ENCODE peak calls at places on chromosomes 5 and 9, in five cellular contexts. F, Q, K, V and O are unnamed samples.

GRCh38 chr9:124695280-124695890 is 75.7 kb downstream of the NR6A1 start:
- DNase-seq in F (no peak), Q (no peak), K (peak), V (no peak), O (no peak)

GRCh38 chr9:8961186-8961666 is 1161.6 kb upstream of the DMAC1 start:
- DNase-seq in F (peak), Q (no peak), K (no peak), V (no peak), O (no peak)

GRCh38 chr9:106350777-106351176 is 512.2 kb upstream of the ZNF462 start:
- DNase-seq in F (no peak), Q (no peak), K (no peak), V (no peak), O (no peak)

GRCh38 chr5:19488786-19489185 is 499.2 kb downstream of the CDH18 start:
- DNase-seq in F (no peak), Q (no peak), K (no peak), V (no peak), O (no peak)

GRCh38 chr5:147321569-147321968 is 86.7 kb downstream of the STK32A start:
- DNase-seq in F (no peak), Q (no peak), K (no peak), V (no peak), O (no peak)

GRCh38 chr5:65482727-65483473 is 1.2 kb upstream of the ADAMTS6 start:
- DNase-seq in F (no peak), Q (no peak), K (no peak), V (no peak), O (peak)

GRCh38 chr5:158770506-158770905 is 329.2 kb downstream of the EBF1 start:
- DNase-seq in F (peak), Q (no peak), K (no peak), V (no peak), O (peak)

GRCh38 chr5:14265574-14265973 is 122.4 kb downstream of the TRIO start:
- DNase-seq in F (no peak), Q (peak), K (no peak), V (no peak), O (no peak)

GRCh38 chr5:2206244-2207108 is 323.8 kb upstream of the IRX4 start:
- DNase-seq in F (no peak), Q (no peak), K (no peak), V (no peak), O (no peak)

GRCh38 chr5:78647411-78647818 is 1.2 kb downstream of the LHFPL2 start:
- DNase-seq in F (no peak), Q (no peak), K (no peak), V (no peak), O (peak)

GRCh38 chr9:113578877-113579269 is 115.3 kb downstream of the RGS3 start:
- DNase-seq in F (no peak), Q (peak), K (peak), V (peak), O (no peak)

GRCh38 chr5:173310861-173311515 is 17.2 kb downstream of the STC2 start:
- DNase-seq in F (peak), Q (no peak), K (no peak), V (no peak), O (no peak)

GRCh38 chr9:134434896-134435506 is 108.7 kb downstream of the RXRA start:
- DNase-seq in F (peak), Q (peak), K (no peak), V (peak), O (peak)

GRCh38 chr9:89346703-89347102 is 28.4 kb downstream of the SECISBP2 start:
- DNase-seq in F (no peak), Q (no peak), K (no peak), V (no peak), O (no peak)

GRCh38 chr5:35672995-35673394 is 55.3 kb downstream of the SPEF2 start:
- DNase-seq in F (no peak), Q (no peak), K (no peak), V (no peak), O (no peak)

GRCh38 chr5:38323645-38324295 is 65.4 kb downstream of the EGFLAM start:
- DNase-seq in F (peak), Q (no peak), K (no peak), V (no peak), O (no peak)

GRCh38 chr9:116980582-116980981 is 293.5 kb downstream of the TRIM32 start:
- DNase-seq in F (no peak), Q (no peak), K (no peak), V (no peak), O (no peak)

GRCh38 chr5:138354926-138355378 is 2.5 kb downstream of the KDM3B start:
- DNase-seq in F (no peak), Q (peak), K (no peak), V (no peak), O (peak)

GRCh38 chr5:132505641-132506040 is 15.1 kb upstream of the IRF1 start:
- DNase-seq in F (no peak), Q (no peak), K (no peak), V (no peak), O (no peak)

GRCh38 chr9:12923472-12924009 is 148.7 kb downstream of the LURAP1L start:
- DNase-seq in F (peak), Q (peak), K (no peak), V (no peak), O (no peak)

GRCh38 chr5:1563617-1564181 is 39.9 kb upstream of the LPCAT1 start:
- DNase-seq in F (no peak), Q (no peak), K (peak), V (peak), O (no peak)

GRCh38 chr5:85096426-85096825 is 711.7 kb upstream of the EDIL3 start:
- DNase-seq in F (no peak), Q (no peak), K (no peak), V (no peak), O (no peak)

GRCh38 chr9:5436441-5436840 is 1.3 kb downstream of the PLGRKT start:
- DNase-seq in F (no peak), Q (no peak), K (no peak), V (no peak), O (no peak)

GRCh38 chr5:107381189-107381856 is 289.4 kb downstream of the EFNA5 start:
- DNase-seq in F (no peak), Q (no peak), K (peak), V (no peak), O (peak)

GRCh38 chr5:39478851-39479250 is 54.1 kb upstream of the DAB2 start:
- DNase-seq in F (no peak), Q (no peak), K (no peak), V (no peak), O (no peak)

GRCh38 chr5:132055441-132055807 is 5.0 kb upstream of the IL3 start:
- DNase-seq in F (no peak), Q (no peak), K (no peak), V (no peak), O (no peak)

GRCh38 chr5:95791751-95792150 is 30.8 kb downstream of the GLRX start:
- DNase-seq in F (no peak), Q (no peak), K (no peak), V (no peak), O (no peak)

GRCh38 chr5:8825161-8825757 is 720.6 kb downstream of the SEMA5A start:
- DNase-seq in F (no peak), Q (no peak), K (no peak), V (no peak), O (no peak)

GRCh38 chr9:98880311-98881015 is 63.2 kb upstream of the COL15A1 start:
- DNase-seq in F (no peak), Q (no peak), K (no peak), V (no peak), O (no peak)

GRCh38 chr5:150440948-150441812 is 8.4 kb downstream of the RPS14 start:
- DNase-seq in F (no peak), Q (no peak), K (no peak), V (no peak), O (no peak)
- H3K4me3 ChIP-seq in F (no peak), Q (no peak), K (no peak), V (no peak), O (no peak)

DNA sequence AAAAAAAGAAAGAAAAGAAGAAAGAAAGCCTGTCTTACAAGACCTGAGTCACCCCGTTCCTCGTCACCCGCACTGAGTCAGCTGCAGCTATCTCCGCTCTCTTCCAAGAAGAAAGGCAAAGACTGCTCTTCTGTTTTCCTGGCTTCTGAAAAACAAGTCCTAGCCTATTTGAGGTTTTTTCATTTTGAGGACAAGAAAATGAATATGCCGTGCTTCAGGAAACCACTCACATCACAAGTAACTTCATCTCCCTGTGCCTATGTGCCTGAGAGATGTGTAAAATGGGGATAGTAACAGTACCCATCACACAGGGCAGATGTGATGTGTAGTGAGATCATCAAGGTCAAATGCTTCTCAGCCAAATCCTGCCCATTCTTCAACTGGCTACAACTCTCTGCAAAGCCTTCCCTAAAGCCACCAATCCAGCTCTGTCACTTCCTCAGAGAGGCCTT is 78.4 kb downstream of the GLDC start:
- DNase-seq in F (no peak), Q (peak), K (peak), V (no peak), O (no peak)
- H3K4me3 ChIP-seq in F (no peak), Q (peak), K (no peak), V (no peak), O (no peak)

GRCh38 chr9:111008148-111009075 is 29.9 kb downstream of the LPAR1 start:
- DNase-seq in F (no peak), Q (no peak), K (no peak), V (no peak), O (no peak)
- H3K4me3 ChIP-seq in F (no peak), Q (no peak), K (no peak), V (no peak), O (no peak)

GRCh38 chr5:156920042-156920860 is 42.8 kb downstream of the TIMD4 start:
- DNase-seq in F (no peak), Q (no peak), K (no peak), V (no peak), O (no peak)

GRCh38 chr5:156922207-156922792 is 40.7 kb downstream of the TIMD4 start:
- DNase-seq in F (no peak), Q (no peak), K (no peak), V (no peak), O (no peak)

GRCh38 chr5:156918311-156918845 is 44.6 kb downstream of the TIMD4 start:
- DNase-seq in F (no peak), Q (no peak), K (no peak), V (no peak), O (no peak)

DNA sequence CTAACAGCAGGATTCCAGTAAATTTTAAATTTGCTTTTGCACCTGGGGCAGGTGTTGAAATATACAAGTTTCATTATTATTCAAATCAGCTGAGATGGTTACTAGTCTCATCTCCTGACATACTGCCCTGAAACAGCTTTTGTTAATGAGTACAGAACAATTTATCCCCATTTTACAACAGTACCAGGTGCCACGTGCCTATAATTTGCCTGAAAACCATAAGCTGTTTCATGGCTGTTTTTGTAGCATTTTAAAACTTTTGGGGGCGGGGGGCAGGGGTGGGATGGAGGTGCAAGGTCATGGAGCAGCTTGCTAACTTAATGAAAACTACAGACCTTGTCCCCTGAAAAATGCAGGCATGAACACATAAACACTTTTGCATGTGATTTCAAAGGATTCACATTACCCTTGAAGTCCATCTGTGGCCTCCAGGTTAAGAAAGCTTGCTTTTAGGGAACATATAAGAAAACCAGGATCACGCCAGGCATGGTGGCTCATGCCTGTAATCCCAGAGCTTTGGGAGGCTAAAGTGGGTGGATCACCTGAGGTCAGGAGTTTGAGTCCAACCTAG is 42.1 kb downstream of the TIMD4 start:
- DNase-seq in F (no peak), Q (no peak), K (no peak), V (no peak), O (no peak)
- H3K4me3 ChIP-seq in F (no peak), Q (no peak), K (no peak), V (no peak), O (no peak)

GRCh38 chr9:90807006-90807405 is 5.4 kb downstream of the SYK start:
- DNase-seq in F (no peak), Q (no peak), K (no peak), V (no peak), O (no peak)
- H3K4me3 ChIP-seq in F (no peak), Q (no peak), K (no peak), V (no peak), O (no peak)

GRCh38 chr5:139814704-139815280 is 19.2 kb downstream of the PSD2 start:
- DNase-seq in F (no peak), Q (no peak), K (peak), V (no peak), O (no peak)
- H3K4me3 ChIP-seq in F (no peak), Q (no peak), K (no peak), V (no peak), O (no peak)

GRCh38 chr5:127216143-127216542 is 74.5 kb upstream of the MEGF10 start:
- DNase-seq in F (no peak), Q (no peak), K (no peak), V (no peak), O (no peak)

GRCh38 chr5:127213231-127213630 is 77.4 kb upstream of the MEGF10 start:
- DNase-seq in F (no peak), Q (no peak), K (no peak), V (no peak), O (no peak)

DNA sequence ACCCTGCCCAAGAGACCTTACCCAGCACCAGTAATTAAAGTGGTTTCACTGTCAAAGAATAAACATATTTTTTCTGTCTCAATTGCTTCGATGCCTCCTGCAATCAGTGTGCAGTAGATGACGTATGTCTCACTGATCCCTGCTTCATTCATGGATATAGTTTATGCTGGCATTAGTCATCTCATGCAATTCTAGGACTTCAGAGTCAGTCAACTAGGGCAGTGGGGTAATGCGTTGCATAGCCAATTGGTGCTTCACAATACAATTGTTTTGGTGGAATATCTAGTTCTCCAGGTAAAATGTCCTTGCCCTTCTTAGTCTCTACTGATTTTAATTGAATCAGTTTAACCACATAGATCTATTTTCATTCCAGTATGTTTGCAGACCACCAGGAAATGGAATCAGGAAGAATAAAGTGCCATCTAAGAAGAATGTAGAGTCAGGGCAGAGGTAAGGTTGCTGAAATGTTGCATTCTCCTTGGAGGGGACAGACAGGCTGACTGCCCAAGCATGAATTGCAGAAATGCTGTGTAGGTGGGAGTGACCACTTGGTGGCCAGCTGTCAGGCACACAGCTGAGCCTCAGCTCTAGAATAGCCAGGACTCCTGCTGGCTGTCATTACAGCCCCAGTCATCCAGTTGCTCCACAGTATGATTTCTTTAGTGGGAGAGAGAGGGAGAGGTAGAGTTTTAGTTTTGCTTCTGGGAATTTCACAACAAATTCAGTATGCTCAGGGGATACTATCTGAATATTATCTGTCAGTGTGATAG is 73.5 kb upstream of the MEGF10 start:
- DNase-seq in F (no peak), Q (no peak), K (no peak), V (no peak), O (no peak)
- H3K4me3 ChIP-seq in F (no peak), Q (no peak), K (no peak), V (no peak), O (no peak)

DNA sequence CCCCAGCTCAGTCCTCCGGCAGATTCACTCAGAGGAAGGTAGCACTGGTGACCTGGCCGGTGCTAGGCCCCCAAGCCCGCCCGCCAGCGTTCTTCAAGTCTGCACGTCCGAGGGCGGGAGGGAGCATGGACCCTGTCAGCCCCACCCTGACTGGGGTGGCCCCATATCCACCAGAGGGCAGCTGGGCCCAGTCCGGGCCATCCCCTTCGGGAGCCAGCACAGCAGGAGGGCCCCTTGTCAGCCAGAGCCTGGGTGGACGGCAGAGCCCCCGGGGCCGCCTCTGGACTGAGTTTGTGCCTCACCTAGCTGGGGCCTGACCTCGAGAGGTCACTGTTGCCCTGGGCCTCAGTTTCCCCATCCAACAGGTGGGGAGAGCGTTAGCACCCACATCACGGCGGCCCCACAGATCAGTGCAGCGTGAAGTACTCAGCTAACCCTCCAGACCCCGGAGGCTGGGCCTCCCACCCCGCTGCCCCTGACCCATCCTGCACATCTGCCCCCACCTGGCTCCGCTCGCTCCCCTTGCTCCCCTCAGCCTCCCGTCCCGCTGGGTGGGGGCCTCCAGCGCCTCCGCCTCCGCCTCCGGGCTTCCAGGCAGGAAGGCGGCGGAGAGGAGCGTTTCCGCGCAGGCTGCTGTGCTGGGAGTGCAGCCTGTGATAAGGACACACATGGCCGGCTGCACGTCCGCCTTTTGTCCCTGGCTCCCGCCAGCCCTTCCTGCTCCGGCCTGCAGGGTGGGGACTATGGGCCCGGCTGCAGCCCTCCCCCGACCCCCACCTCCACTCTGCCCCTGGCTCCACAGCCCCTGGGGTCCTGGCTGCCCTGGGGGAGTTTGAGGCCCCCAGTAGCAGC is 16.6 kb upstream of the EGFL7 start:
- DNase-seq in F (no peak), Q (no peak), K (no peak), V (peak), O (no peak)
- H3K4me3 ChIP-seq in F (no peak), Q (no peak), K (no peak), V (peak), O (no peak)